ENCODE peak calls at places on chromosomes 13 and 19, in seven cellular contexts. One of them, this sample, is unnamed.

GRCh38 chr19:48629599-48630288 is 7.4 kb downstream of the DBP start:
- DNase-seq in small intestine: peak; percentile 98
- DNase-seq in KBM-7: no peak
- DNase-seq in HTR-8/SVneo: no peak
- DNase-seq in AG20443: no peak
- DNase-seq in iris pigment epithelial cell: peak; percentile 67
- DNase-seq in psoas muscle: peak; percentile 73
- DNase-seq in this sample: no peak

GRCh38 chr13:59398127-59398526 is 765.6 kb downstream of the DIAPH3 start:
- DNase-seq in KBM-7: no peak
- DNase-seq in psoas muscle: no peak
- DNase-seq in iris pigment epithelial cell: no peak
- DNase-seq in small intestine: no peak
- DNase-seq in AG20443: no peak
- DNase-seq in HTR-8/SVneo: no peak
- DNase-seq in this sample: no peak

GRCh38 chr19:1081301-1082164 is 13.6 kb downstream of the POLR2E start:
- DNase-seq in small intestine: peak; percentile 53
- DNase-seq in KBM-7: no peak
- DNase-seq in iris pigment epithelial cell: no peak
- DNase-seq in HTR-8/SVneo: no peak
- DNase-seq in psoas muscle: no peak
- DNase-seq in AG20443: no peak
- DNase-seq in this sample: no peak

GRCh38 chr13:74647991-74648390 is 513.8 kb upstream of the KLF12 start:
- DNase-seq in iris pigment epithelial cell: no peak
- DNase-seq in HTR-8/SVneo: no peak
- DNase-seq in KBM-7: no peak
- DNase-seq in small intestine: no peak
- DNase-seq in AG20443: no peak
- DNase-seq in psoas muscle: no peak
- DNase-seq in this sample: no peak

GRCh38 chr13:100627142-100627541 is 38.6 kb upstream of the GGACT start:
- DNase-seq in small intestine: no peak
- DNase-seq in HTR-8/SVneo: no peak
- DNase-seq in psoas muscle: no peak
- DNase-seq in KBM-7: no peak
- DNase-seq in AG20443: no peak
- DNase-seq in iris pigment epithelial cell: no peak
- DNase-seq in this sample: no peak

GRCh38 chr13:23609414-23610186 is 39.4 kb downstream of the TNFRSF19 start:
- DNase-seq in psoas muscle: no peak
- DNase-seq in KBM-7: no peak
- DNase-seq in AG20443: peak; percentile 67
- DNase-seq in iris pigment epithelial cell: peak; percentile 84
- DNase-seq in HTR-8/SVneo: no peak
- DNase-seq in small intestine: no peak
- DNase-seq in this sample: peak; percentile 41

GRCh38 chr13:29648760-29649159 is 53.3 kb upstream of the SLC7A1 start:
- DNase-seq in KBM-7: no peak
- DNase-seq in AG20443: no peak
- DNase-seq in psoas muscle: no peak
- DNase-seq in small intestine: no peak
- DNase-seq in iris pigment epithelial cell: no peak
- DNase-seq in HTR-8/SVneo: no peak
- DNase-seq in this sample: no peak

GRCh38 chr19:45676851-45677263 is 8.8 kb downstream of the GIPR start:
- DNase-seq in small intestine: peak; percentile 24
- DNase-seq in KBM-7: no peak
- DNase-seq in HTR-8/SVneo: no peak
- DNase-seq in AG20443: no peak
- DNase-seq in iris pigment epithelial cell: no peak
- DNase-seq in psoas muscle: no peak
- DNase-seq in this sample: no peak

GRCh38 chr13:79463604-79464003 is 17.4 kb upstream of the NDFIP2 start:
- DNase-seq in HTR-8/SVneo: no peak
- DNase-seq in psoas muscle: no peak
- DNase-seq in small intestine: no peak
- DNase-seq in iris pigment epithelial cell: no peak
- DNase-seq in AG20443: no peak
- DNase-seq in KBM-7: no peak
- DNase-seq in this sample: no peak

GRCh38 chr19:14553042-14553938 is 18.6 kb downstream of the NDUFB7 start:
- DNase-seq in small intestine: no peak
- DNase-seq in iris pigment epithelial cell: no peak
- DNase-seq in psoas muscle: no peak
- DNase-seq in HTR-8/SVneo: no peak
- DNase-seq in KBM-7: no peak
- DNase-seq in AG20443: peak; percentile 3
- DNase-seq in this sample: no peak

GRCh38 chr19:1213391-1214286 is 8.1 kb downstream of the STK11 start:
- DNase-seq in AG20443: peak; percentile 57
- DNase-seq in psoas muscle: peak; percentile 80
- DNase-seq in small intestine: peak; percentile 88
- DNase-seq in KBM-7: peak; percentile 97
- DNase-seq in HTR-8/SVneo: no peak
- DNase-seq in iris pigment epithelial cell: peak; percentile 90
- DNase-seq in this sample: peak; percentile 38